ENCODE peak calls at places on chromosomes 16 and 17, in four cellular contexts. A, M, B and W are unnamed samples.

GRCh38 chr16:57258910-57259475 is 13.9 kb downstream of the ARL2BP start:
- DNase-seq in A (no peak), M (no peak), B (no peak), W (no peak)

GRCh38 chr17:68314916-68315535 is 23.7 kb downstream of the ARSG start:
- DNase-seq in A (peak), M (no peak), B (no peak), W (no peak)

GRCh38 chr16:81442909-81443687 is 1.5 kb upstream of the CMIP start:
- DNase-seq in A (no peak), M (no peak), B (no peak), W (no peak)

GRCh38 chr17:51346218-51346982 is 86.1 kb downstream of the UTP18 start:
- DNase-seq in A (no peak), M (no peak), B (peak), W (peak)

GRCh38 chr17:73291260-73291801 is 20.5 kb downstream of the CDC42EP4 start:
- DNase-seq in A (no peak), M (peak), B (no peak), W (no peak)

GRCh38 chr17:75925912-75926311 is 14.9 kb downstream of the FBF1 start:
- DNase-seq in A (no peak), M (no peak), B (no peak), W (no peak)

GRCh38 chr16:78022347-78022746 is at the start of gene CLEC3A:
- DNase-seq in A (no peak), M (no peak), B (no peak), W (no peak)

GRCh38 chr17:74449306-74449705 is 17.1 kb upstream of the CD300A start:
- DNase-seq in A (no peak), M (no peak), B (no peak), W (no peak)

GRCh38 chr17:57021226-57021940 is 43.5 kb downstream of the SCPEP1 start:
- DNase-seq in A (no peak), M (no peak), B (no peak), W (no peak)

GRCh38 chr16:80055831-80056230 is 455.3 kb upstream of the MAF start:
- DNase-seq in A (no peak), M (no peak), B (no peak), W (no peak)

GRCh38 chr17:82659886-82660285 is 11.6 kb upstream of the WDR45B start:
- DNase-seq in A (no peak), M (no peak), B (no peak), W (no peak)

GRCh38 chr17:4908301-4908700 is 5.4 kb upstream of the CHRNE start:
- DNase-seq in A (no peak), M (no peak), B (no peak), W (no peak)

GRCh38 chr17:30389755-30390300 is 11.1 kb downstream of the CPD start:
- DNase-seq in A (no peak), M (no peak), B (no peak), W (no peak)

GRCh38 chr16:4376126-4376819 is 4.6 kb downstream of the VASN start:
- DNase-seq in A (no peak), M (peak), B (peak), W (peak)

GRCh38 chr16:69762843-69763556 is 868 bp downstream of the WWP2 start:
- DNase-seq in A (peak), M (no peak), B (no peak), W (no peak)

GRCh38 chr16:47143329-47143676 is 442 bp downstream of the NETO2 start:
- DNase-seq in A (peak), M (peak), B (no peak), W (peak)

GRCh38 chr16:27811881-27812280 is 251.6 kb downstream of the GSG1L start:
- DNase-seq in A (no peak), M (no peak), B (peak), W (no peak)

GRCh38 chr16:85781685-85782370 is 17.5 kb downstream of the EMC8 start:
- DNase-seq in A (no peak), M (peak), B (peak), W (peak)

GRCh38 chr17:31404028-31404949 is 12.8 kb downstream of the RAB11FIP4 start:
- DNase-seq in A (no peak), M (no peak), B (no peak), W (no peak)

GRCh38 chr17:40343126-40344119 is 21.1 kb downstream of the GJD3 start:
- DNase-seq in A (no peak), M (peak), B (no peak), W (no peak)

GRCh38 chr16:1494129-1494640 is 1.0 kb downstream of the TELO2 start:
- DNase-seq in A (no peak), M (peak), B (no peak), W (no peak)

GRCh38 chr16:88534731-88535141 is 35.5 kb upstream of the ZC3H18 start:
- DNase-seq in A (peak), M (no peak), B (no peak), W (no peak)

GRCh38 chr16:72291531-72291981 is 119.6 kb upstream of the PMFBP1 start:
- DNase-seq in A (no peak), M (no peak), B (no peak), W (no peak)